ENCODE peak calls at places on chromosomes 1 and 21, in nine cellular contexts. E is mesothelial cell of epicardium, F is OCI-LY7, Y is psoas muscle, G is pancreas, X is Panc1, K is heart right ventricle, H is PC-3, B is neural crest cell. D is an unnamed sample.

GRCh38 chr1:11046625-11047365 is at the start of gene MASP2:
- DNase-seq in E (no peak), F (no peak), Y (no peak), G (no peak), X (no peak), K (no peak), H (no peak), B (no peak), D (no peak)

GRCh38 chr1:18667333-18667732 is 36.7 kb downstream of the PAX7 start:
- DNase-seq in E (no peak), F (no peak), Y (no peak), G (no peak), X (no peak), K (no peak), H (no peak), B (no peak), D (no peak)

GRCh38 chr1:63322248-63322943 is at the start of gene FOXD3:
- DNase-seq in E (peak), F (peak), Y (peak), G (peak), X (no peak), K (peak), H (peak), B (peak), D (no peak)

GRCh38 chr1:43936470-43937151 is 3.0 kb downstream of the ARTN start:
- DNase-seq in E (no peak), F (no peak), Y (peak), G (peak), X (no peak), K (no peak), H (peak), B (peak), D (no peak)

GRCh38 chr1:24900985-24901781 is 28.9 kb downstream of the RUNX3 start:
- DNase-seq in E (no peak), F (no peak), Y (no peak), G (peak), X (no peak), K (no peak), H (no peak), B (no peak), D (no peak)

GRCh38 chr21:15826147-15826780 is 96.5 kb downstream of the USP25 start:
- DNase-seq in E (no peak), F (peak), Y (no peak), G (no peak), X (no peak), K (peak), H (peak), B (no peak), D (no peak)

GRCh38 chr1:209728466-209728865 is 23.8 kb downstream of the HSD11B1 start:
- DNase-seq in E (no peak), F (no peak), Y (no peak), G (no peak), X (no peak), K (peak), H (no peak), B (no peak), D (no peak)

GRCh38 chr1:176847052-176847451 is 317.5 kb downstream of the ASTN1 start:
- DNase-seq in E (no peak), F (no peak), Y (no peak), G (no peak), X (no peak), K (peak), H (no peak), B (no peak), D (no peak)

GRCh38 chr1:206144605-206145004 is 27.4 kb upstream of the AVPR1B start:
- DNase-seq in E (no peak), F (no peak), Y (no peak), G (no peak), X (no peak), K (no peak), H (no peak), B (no peak), D (no peak)
- TF ChIP-seq CTCF in E (no peak), F (no peak), Y (no peak), G (no peak), X (no peak), K (no peak), H (no peak), B (no peak), D (no peak)

DNA sequence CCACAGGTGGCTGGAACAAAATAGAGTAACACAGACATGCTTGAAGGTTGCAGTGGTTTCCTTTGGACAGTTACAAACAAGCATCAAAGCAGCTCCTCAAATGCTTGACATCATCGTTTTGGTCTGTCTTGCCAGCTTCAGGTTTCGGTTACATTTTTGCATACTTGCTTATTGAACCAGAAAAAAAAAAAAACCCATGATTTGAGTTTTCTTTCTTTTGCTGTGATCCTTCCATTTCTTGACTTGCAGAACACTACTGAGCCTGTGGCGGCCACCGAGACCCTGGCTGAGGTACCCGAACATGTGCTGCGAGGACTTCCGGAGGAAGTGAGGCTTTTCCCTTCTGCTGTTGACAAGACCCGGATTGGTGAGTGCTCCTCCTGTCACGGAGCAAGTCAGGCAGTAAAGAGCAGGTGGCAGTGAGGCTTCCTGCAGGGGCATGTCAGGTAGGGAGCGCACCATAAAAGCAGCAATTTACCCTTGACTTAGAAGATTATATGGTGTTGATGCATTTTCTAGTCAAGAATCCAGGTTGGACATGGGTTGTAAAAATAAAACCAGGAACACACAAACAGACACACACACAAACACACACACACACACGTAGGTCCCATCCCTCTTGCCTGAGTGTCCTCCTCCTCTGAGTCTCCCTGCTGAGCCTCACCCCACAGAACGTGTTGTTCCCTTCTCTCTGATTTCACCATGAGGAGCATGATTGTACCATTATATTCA is 30.9 kb downstream of the PRDM2 start:
- DNase-seq in E (no peak), F (peak), Y (peak), G (no peak), X (no peak), K (peak), H (no peak), B (no peak), D (no peak)
- TF ChIP-seq CTCF in E (no peak), F (peak), Y (no peak), G (no peak), X (no peak), K (no peak), H (no peak), B (no peak), D (no peak)

DNA sequence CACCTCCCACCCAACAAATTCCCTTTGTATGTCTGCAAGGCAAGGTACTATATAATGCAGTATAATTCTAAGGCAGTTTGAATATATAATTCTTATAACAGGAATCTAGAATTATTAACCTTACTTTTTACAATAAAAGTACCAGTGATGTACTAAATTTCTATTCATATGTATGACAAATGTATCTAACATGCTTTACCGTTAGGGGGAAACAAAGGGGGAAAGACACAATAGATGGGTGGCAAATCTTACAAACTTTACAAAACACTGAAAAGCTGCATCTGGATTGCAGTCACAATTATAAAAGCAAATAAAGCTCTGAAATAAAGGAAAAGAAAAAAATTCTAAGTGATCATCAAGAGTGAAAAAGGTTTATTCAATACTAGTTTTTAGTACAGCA is 2.3 kb downstream of the PIK3R3 start:
- DNase-seq in E (no peak), F (peak), Y (no peak), G (no peak), X (no peak), K (no peak), H (peak), B (no peak), D (no peak)
- TF ChIP-seq CTCF in E (no peak), F (peak), Y (no peak), G (no peak), X (no peak), K (no peak), H (peak), B (no peak), D (no peak)

DNA sequence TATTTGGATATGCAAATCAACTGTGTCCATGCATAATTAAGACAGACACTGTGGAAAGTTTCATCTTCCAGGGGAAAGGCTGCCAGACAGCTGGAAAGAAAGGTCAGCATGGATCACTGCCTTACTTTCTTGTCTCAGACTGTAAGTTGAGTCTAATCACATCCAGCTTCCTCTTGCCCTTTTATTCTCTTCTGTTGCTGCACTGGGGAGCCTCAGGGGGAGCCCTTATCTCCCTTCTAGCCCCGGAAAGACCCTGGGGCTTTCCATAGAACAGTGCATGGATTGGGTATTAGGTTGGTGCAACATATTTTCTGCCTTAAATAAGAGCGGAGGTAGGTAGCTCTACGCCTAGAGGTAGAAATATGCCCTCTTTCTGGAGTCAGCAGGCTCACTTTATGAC is 182.9 kb downstream of the OMA1 start:
- DNase-seq in E (no peak), F (no peak), Y (no peak), G (no peak), X (no peak), K (no peak), H (no peak), B (no peak), D (no peak)
- TF ChIP-seq CTCF in E (no peak), F (no peak), Y (no peak), G (no peak), X (no peak), K (no peak), H (no peak), B (no peak), D (no peak)

GRCh38 chr1:156138366-156138969 is 14.9 kb upstream of the SEMA4A start:
- DNase-seq in E (no peak), F (no peak), Y (no peak), G (peak), X (no peak), K (no peak), H (no peak), B (no peak), D (no peak)

GRCh38 chr1:156134716-156135435 is 18.5 kb upstream of the SEMA4A start:
- DNase-seq in E (no peak), F (no peak), Y (no peak), G (no peak), X (no peak), K (no peak), H (no peak), B (no peak), D (no peak)

GRCh38 chr1:156135930-156136871 is 17.2 kb upstream of the SEMA4A start:
- DNase-seq in E (no peak), F (no peak), Y (no peak), G (no peak), X (no peak), K (no peak), H (no peak), B (no peak), D (no peak)

GRCh38 chr1:156140879-156141707 is 12.3 kb upstream of the SEMA4A start:
- DNase-seq in E (no peak), F (peak), Y (peak), G (no peak), X (no peak), K (no peak), H (no peak), B (peak), D (no peak)

DNA sequence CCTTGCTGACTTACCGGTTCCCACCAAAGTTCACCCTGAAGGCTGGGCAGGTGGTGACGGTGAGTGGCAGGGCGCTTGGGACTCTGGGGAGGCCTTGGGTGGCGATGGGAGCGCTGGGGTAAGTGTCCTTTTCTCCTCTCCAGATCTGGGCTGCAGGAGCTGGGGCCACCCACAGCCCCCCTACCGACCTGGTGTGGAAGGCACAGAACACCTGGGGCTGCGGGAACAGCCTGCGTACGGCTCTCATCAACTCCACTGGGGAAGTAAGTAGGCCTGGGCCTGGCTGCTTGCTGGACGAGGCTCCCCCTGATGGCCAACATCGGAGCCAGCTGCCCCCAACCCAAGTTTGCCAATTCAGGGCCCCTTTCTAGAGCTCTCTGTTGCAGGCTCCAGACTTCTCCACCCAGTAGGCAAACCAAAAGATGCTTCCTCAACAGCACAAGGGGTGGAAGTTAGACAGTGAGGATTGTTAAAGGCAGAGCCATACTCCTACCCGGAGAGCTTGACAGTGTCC is 16.4 kb upstream of the SEMA4A start:
- DNase-seq in E (no peak), F (no peak), Y (no peak), G (no peak), X (no peak), K (no peak), H (no peak), B (no peak), D (no peak)
- TF ChIP-seq CTCF in E (no peak), F (peak), Y (no peak), G (no peak), X (no peak), K (no peak), H (peak), B (peak), D (peak)

D was measured in osteocyte.